ENCODE peak calls at places on chromosomes 4 and X, in four cellular contexts. Y is hepatocyte, G is psoas muscle, M is neural progenitor cell. D is an unnamed sample.

GRCh38 chr4:112823631-112824030 is 186.7 kb downstream of the LARP7 start:
- DNase-seq in Y (no peak), G (no peak), M (no peak), D (no peak)

GRCh38 chrX:103431316-103431715 is 55.0 kb downstream of the BEX3 start:
- DNase-seq in Y (no peak), G (no peak), M (no peak), D (no peak)

GRCh38 chr4:110654254-110654635 is 31.4 kb upstream of the PITX2 start:
- DNase-seq in Y (no peak), G (no peak), M (no peak), D (no peak)

GRCh38 chr4:126318376-126318775 is 1003.6 kb downstream of the FAT4 start:
- DNase-seq in Y (no peak), G (no peak), M (no peak), D (no peak)

GRCh38 chr4:89558147-89558546 is 250.5 kb upstream of the GPRIN3 start:
- DNase-seq in Y (no peak), G (no peak), M (peak; percentile 25), D (peak; percentile 13)

GRCh38 chrX:13899607-13900006 is 82.7 kb upstream of the GPM6B start:
- DNase-seq in Y (peak; percentile 39), G (no peak), M (no peak), D (peak; percentile 92)

GRCh38 chr4:5019796-5020195 is 538 bp upstream of the CYTL1 start:
- DNase-seq in Y (no peak), G (no peak), M (no peak), D (no peak)

GRCh38 chr4:37001688-37002436 is 242.7 kb upstream of the NWD2 start:
- DNase-seq in Y (no peak), G (no peak), M (no peak), D (no peak)

GRCh38 chr4:138835833-138836521 is 179.6 kb upstream of the NOCT start:
- DNase-seq in Y (peak; percentile 66), G (no peak), M (no peak), D (peak; percentile 48)

GRCh38 chr4:2847297-2847871 is 3.7 kb downstream of the ADD1 start:
- DNase-seq in Y (no peak), G (no peak), M (no peak), D (no peak)

GRCh38 chr4:46073778-46074177 is 50.1 kb downstream of the GABRG1 start:
- DNase-seq in Y (no peak), G (no peak), M (no peak), D (no peak)

GRCh38 chrX:153635788-153636668 is 11.0 kb upstream of the DUSP9 start:
- DNase-seq in Y (peak; percentile 35), G (peak; percentile 28), M (peak; percentile 67), D (no peak)

GRCh38 chrX:126655061-126655460 is 102.4 kb upstream of the DCAF12L1 start:
- DNase-seq in Y (peak; percentile 4), G (no peak), M (no peak), D (no peak)

GRCh38 chrX:69312141-69312670 is 147.0 kb upstream of the PJA1 start:
- DNase-seq in Y (no peak), G (no peak), M (no peak), D (no peak)

GRCh38 chr4:153345011-153345981 is 808 bp downstream of the MND1 start:
- DNase-seq in Y (peak; percentile 40), G (peak; percentile 49), M (peak; percentile 79), D (peak; percentile 53)

GRCh38 chr4:98283219-98284199 is 22.3 kb downstream of the RAP1GDS1 start:
- DNase-seq in Y (no peak), G (no peak), M (no peak), D (peak; percentile 24)

GRCh38 chr4:112515278-112516075 is 503 bp downstream of the NEUROG2 start:
- DNase-seq in Y (peak; percentile 46), G (no peak), M (peak; percentile 68), D (peak; percentile 65)

GRCh38 chr4:73707918-73708577 is 32.3 kb upstream of the CXCL8 start:
- DNase-seq in Y (peak; percentile 66), G (no peak), M (no peak), D (peak; percentile 25)

GRCh38 chrX:115058276-115058675 is 40.9 kb upstream of the IL13RA2 start:
- DNase-seq in Y (peak; percentile 61), G (no peak), M (no peak), D (peak; percentile 93)

GRCh38 chr4:150206981-150207380 is 128.7 kb downstream of the DCLK2 start:
- DNase-seq in Y (no peak), G (no peak), M (no peak), D (no peak)

GRCh38 chr4:80990851-80991250 is 39.7 kb upstream of the BMP3 start:
- DNase-seq in Y (no peak), G (no peak), M (peak; percentile 42), D (no peak)

GRCh38 chrX:37912286-37912685 is 64.9 kb upstream of the DYNLT3 start:
- DNase-seq in Y (peak; percentile 28), G (no peak), M (no peak), D (no peak)

GRCh38 chrX:133250184-133251080 is 32.3 kb upstream of the TFDP3 start:
- DNase-seq in Y (no peak), G (no peak), M (peak; percentile 47), D (peak; percentile 2)

GRCh38 chrX:130118396-130118795 is 8.1 kb upstream of the ELF4 start:
- DNase-seq in Y (peak; percentile 45), G (no peak), M (no peak), D (no peak)

GRCh38 chr4:61011051-61011450 is 189.1 kb upstream of the ADGRL3 start:
- DNase-seq in Y (no peak), G (no peak), M (no peak), D (no peak)

DNA sequence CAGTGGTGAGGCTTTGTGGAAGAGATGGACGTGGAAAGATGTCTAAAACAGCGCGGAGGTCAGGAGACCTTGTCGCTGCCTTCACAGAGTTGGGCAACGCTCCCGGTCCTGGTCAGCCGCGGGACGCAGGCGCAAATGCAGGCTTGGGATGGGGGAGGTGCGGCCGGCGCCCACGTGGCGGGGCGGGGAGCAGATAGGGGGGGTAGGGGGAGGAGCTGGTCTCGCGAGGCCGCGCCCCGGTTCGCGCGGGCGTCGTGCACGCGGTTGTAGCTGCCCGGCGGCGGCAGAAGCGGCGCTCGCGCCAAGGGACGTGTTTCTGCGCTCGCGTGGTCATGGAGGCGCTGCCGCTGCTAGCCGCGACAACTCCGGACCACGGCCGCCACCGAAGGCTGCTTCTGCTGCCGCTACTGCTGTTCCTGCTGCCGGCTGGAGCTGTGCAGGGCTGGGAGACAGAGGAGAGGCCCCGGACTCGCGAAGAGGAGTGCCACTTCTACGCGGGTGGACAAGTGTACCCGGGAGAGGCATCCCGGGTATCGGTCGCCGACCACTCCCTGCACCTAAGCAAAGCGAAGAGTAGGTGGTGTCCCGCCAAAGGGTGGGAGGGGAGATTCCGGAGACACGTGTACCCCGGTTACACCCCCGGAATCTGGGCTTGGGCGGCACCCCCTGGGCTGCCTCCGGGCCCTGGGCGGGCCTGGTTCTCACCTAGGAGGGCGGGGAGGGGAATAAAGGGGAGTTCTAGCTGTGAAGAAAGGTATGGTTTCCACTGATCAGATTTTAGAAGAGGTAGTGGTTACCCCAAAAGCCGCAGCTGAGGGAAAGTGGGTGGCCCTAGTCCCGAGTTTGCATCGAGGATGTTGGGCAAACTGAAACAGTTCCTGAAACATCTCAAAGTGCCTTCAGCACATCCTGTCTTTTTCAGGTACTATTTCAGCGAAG is at the start of gene PRDX4:
- DNase-seq in Y (peak; percentile 97), G (peak; percentile 95), M (peak; percentile 91), D (peak; percentile 95)
- TF ChIP-seq CTCF in Y (no peak), G (no peak), M (peak; percentile 8), D (no peak)

GRCh38 chr4:10031663-10032590 is 10.6 kb upstream of the SLC2A9 start:
- DNase-seq in Y (no peak), G (no peak), M (peak; percentile 50), D (peak; percentile 56)
- H3K27ac ChIP-seq in Y (no peak overlapping the region), G (peak overlapping the region; percentile 78), M (no peak overlapping the region), D (peak overlapping the region; percentile 76)

DNA sequence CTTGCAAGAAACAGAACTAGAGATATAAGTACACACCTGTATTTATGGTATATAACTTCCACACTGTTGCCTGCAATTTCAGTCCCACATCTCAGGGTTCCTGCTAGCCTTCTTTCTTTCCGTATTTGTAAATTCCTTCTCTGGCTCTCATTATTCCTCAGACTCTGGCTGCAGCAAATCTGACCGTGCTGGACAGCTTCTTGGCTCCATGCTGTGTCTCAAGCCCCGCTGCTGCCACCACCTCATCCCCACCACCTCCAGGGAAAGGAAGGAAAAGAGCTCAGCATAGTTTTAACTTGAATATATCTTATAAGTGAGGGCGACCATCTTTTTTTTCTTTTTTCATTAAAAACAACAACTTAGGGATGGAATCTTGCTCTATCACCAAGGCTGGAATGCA is 155.6 kb upstream of the CXCL13 start:
- DNase-seq in Y (no peak), G (no peak), M (no peak), D (peak; percentile 54)
- H3K4me3 ChIP-seq in Y (no peak overlapping the region), G (no peak overlapping the region), M (no peak overlapping the region), D (no peak overlapping the region)

GRCh38 chr4:157128395-157128794 is 52.4 kb downstream of the GLRB start:
- DNase-seq in Y (peak; percentile 34), G (no peak), M (no peak), D (peak; percentile 66)
- TF ChIP-seq CTCF in Y (peak; percentile 58), G (peak; percentile 29), M (peak; percentile 31), D (peak; percentile 64)

DNA sequence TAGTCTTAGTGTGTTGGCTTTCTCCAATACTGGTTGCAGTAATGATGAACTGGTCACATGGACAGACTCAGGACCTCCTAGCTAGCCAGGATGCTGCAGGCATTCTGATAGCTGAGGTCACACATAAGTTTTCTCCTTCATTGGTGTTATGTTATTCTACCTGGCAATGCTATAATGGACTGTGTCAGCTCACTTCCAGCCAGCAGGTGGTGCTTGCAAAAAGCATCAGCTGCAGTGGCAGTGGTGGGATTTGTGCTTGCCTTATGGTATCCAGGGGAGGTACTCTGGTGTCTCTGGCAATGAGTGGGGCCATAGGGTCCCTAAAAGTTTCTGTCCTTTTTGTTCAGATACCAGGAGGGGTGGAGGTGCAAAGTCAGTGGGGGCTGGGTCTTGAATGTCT is 33.6 kb downstream of the ZNF330 start:
- DNase-seq in Y (no peak), G (no peak), M (no peak), D (no peak)
- H3K27ac ChIP-seq in Y (no peak overlapping the region), G (no peak overlapping the region), M (no peak overlapping the region), D (no peak overlapping the region)

GRCh38 chr4:186701788-186702187 is 21.9 kb downstream of the FAT1 start:
- DNase-seq in Y (no peak), G (no peak), M (no peak), D (no peak)
- H3K4me3 ChIP-seq in Y (no peak overlapping the region), G (no peak overlapping the region), M (peak overlapping the region; percentile 32), D (no peak overlapping the region)

GRCh38 chr4:168505996-168506395 is 9.1 kb downstream of the PALLD start:
- DNase-seq in Y (no peak), G (no peak), M (no peak), D (no peak)
- TF ChIP-seq CTCF in Y (no peak), G (no peak), M (no peak), D (no peak)